ENCODE peak calls at places on chromosomes 2 and 18, in six cellular contexts. One of them, this sample, is unnamed.
A peak's percentile ranks its signal among the peaks of the same experiment; 100 is the strongest.

GRCh38 chr18:58364867-58365533 is 263.9 kb downstream of the ALPK2 start:
- DNase-seq in K562: no peak
- DNase-seq in HCT116: no peak
- DNase-seq in transverse colon: no peak
- DNase-seq in spleen: no peak
- DNase-seq in stomach: no peak
- DNase-seq in this sample: no peak

GRCh38 chr2:8543065-8543411 is 138.8 kb upstream of the ID2 start:
- DNase-seq in spleen: peak; percentile 78
- DNase-seq in K562: no peak
- DNase-seq in stomach: no peak
- DNase-seq in HCT116: no peak
- DNase-seq in transverse colon: no peak
- DNase-seq in this sample: no peak

GRCh38 chr2:217394510-217395351 is 534.9 kb upstream of the TNP1 start:
- DNase-seq in K562: no peak
- DNase-seq in HCT116: no peak
- DNase-seq in stomach: no peak
- DNase-seq in transverse colon: no peak
- DNase-seq in spleen: no peak
- DNase-seq in this sample: no peak

GRCh38 chr2:77147154-77147553 is 375.0 kb downstream of the LRRTM4 start:
- DNase-seq in spleen: no peak
- DNase-seq in transverse colon: no peak
- DNase-seq in K562: no peak
- DNase-seq in stomach: no peak
- DNase-seq in HCT116: no peak
- DNase-seq in this sample: no peak

GRCh38 chr2:36461039-36461681 is 105.6 kb downstream of the CRIM1 start:
- DNase-seq in transverse colon: no peak
- DNase-seq in spleen: no peak
- DNase-seq in HCT116: peak; percentile 60
- DNase-seq in K562: no peak
- DNase-seq in stomach: no peak
- DNase-seq in this sample: no peak

GRCh38 chr2:124283090-124283489 is 258.0 kb downstream of the CNTNAP5 start:
- DNase-seq in stomach: peak; percentile 39
- DNase-seq in HCT116: no peak
- DNase-seq in K562: no peak
- DNase-seq in transverse colon: no peak
- DNase-seq in spleen: no peak
- DNase-seq in this sample: no peak

GRCh38 chr18:28438381-28438780 is 261.5 kb upstream of the CDH2 start:
- DNase-seq in spleen: no peak
- DNase-seq in stomach: no peak
- DNase-seq in K562: no peak
- DNase-seq in HCT116: no peak
- DNase-seq in transverse colon: no peak
- DNase-seq in this sample: no peak

GRCh38 chr2:105546623-105546964 is 147.7 kb upstream of the FHL2 start:
- DNase-seq in spleen: no peak
- DNase-seq in stomach: no peak
- DNase-seq in HCT116: no peak
- DNase-seq in transverse colon: no peak
- DNase-seq in K562: no peak
- DNase-seq in this sample: no peak

GRCh38 chr2:202221873-202222272 is 16.5 kb downstream of the SUMO1 start:
- DNase-seq in spleen: no peak
- DNase-seq in stomach: no peak
- DNase-seq in K562: peak; percentile 23
- DNase-seq in HCT116: no peak
- DNase-seq in transverse colon: no peak
- DNase-seq in this sample: no peak

GRCh38 chr2:155054712-155055111 is 356.2 kb downstream of the KCNJ3 start:
- DNase-seq in HCT116: no peak
- DNase-seq in K562: no peak
- DNase-seq in spleen: no peak
- DNase-seq in stomach: no peak
- DNase-seq in transverse colon: no peak
- DNase-seq in this sample: no peak

GRCh38 chr2:72893594-72894319 is 6.5 kb downstream of the SPR start:
- DNase-seq in spleen: no peak
- DNase-seq in K562: peak; percentile 74
- DNase-seq in stomach: no peak
- DNase-seq in transverse colon: peak; percentile 48
- DNase-seq in HCT116: no peak
- DNase-seq in this sample: no peak

GRCh38 chr2:181810823-181811695 is 80.5 kb upstream of the ITPRID2 start:
- DNase-seq in transverse colon: peak; percentile 36
- DNase-seq in spleen: no peak
- DNase-seq in K562: peak; percentile 27
- DNase-seq in stomach: peak; percentile 45
- DNase-seq in HCT116: peak; percentile 98
- DNase-seq in this sample: peak; percentile 70

GRCh38 chr2:172094319-172095145 is 8.2 kb downstream of the DLX2 start:
- DNase-seq in HCT116: no peak
- DNase-seq in transverse colon: no peak
- DNase-seq in stomach: no peak
- DNase-seq in spleen: peak; percentile 78
- DNase-seq in K562: no peak
- DNase-seq in this sample: no peak

GRCh38 chr18:901769-902168 is 2.9 kb upstream of the ADCYAP1 start:
- DNase-seq in stomach: no peak
- DNase-seq in spleen: no peak
- DNase-seq in transverse colon: no peak
- DNase-seq in K562: no peak
- DNase-seq in HCT116: no peak
- DNase-seq in this sample: no peak

GRCh38 chr2:233436691-233437438 is 82.6 kb downstream of the DGKD start:
- DNase-seq in transverse colon: peak; percentile 4
- DNase-seq in K562: no peak
- DNase-seq in stomach: peak; percentile 28
- DNase-seq in HCT116: no peak
- DNase-seq in spleen: peak; percentile 50
- DNase-seq in this sample: no peak

GRCh38 chr2:210086292-210086691 is 83.9 kb downstream of the RPE start:
- DNase-seq in stomach: no peak
- DNase-seq in K562: no peak
- DNase-seq in spleen: no peak
- DNase-seq in HCT116: no peak
- DNase-seq in transverse colon: no peak
- DNase-seq in this sample: no peak

GRCh38 chr2:104406273-104406726 is 447.6 kb upstream of the POU3F3 start:
- DNase-seq in stomach: no peak
- DNase-seq in HCT116: no peak
- DNase-seq in transverse colon: no peak
- DNase-seq in K562: no peak
- DNase-seq in spleen: no peak
- DNase-seq in this sample: peak; percentile 16

DNA sequence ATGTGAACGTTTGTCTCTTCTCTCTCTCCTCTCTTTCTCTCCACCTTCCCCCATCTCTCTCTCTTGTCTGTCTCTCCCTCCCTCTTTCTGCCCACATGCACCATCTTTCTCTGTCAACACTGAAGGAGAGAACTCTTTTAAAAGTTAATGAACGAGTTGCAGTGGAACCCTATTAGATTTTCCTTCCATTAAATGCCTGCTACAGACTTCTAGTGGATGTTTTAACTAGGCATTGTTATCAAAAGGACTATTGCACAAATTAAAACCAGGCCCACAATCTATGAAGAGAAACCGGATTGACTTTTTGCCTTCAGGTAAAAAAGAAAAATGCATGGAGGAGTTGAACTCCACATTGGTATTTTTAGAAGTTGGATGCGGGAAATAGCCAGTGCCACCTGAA is 34.3 kb downstream of the TSHZ1 start:
- DNase-seq in K562: no peak
- DNase-seq in HCT116: no peak
- DNase-seq in transverse colon: no peak
- DNase-seq in spleen: no peak
- DNase-seq in stomach: no peak
- DNase-seq in this sample: no peak
- H3K4me3 ChIP-seq in K562: no peak overlapping the region
- H3K4me3 ChIP-seq in HCT116: no peak overlapping the region
- H3K4me3 ChIP-seq in transverse colon: no peak overlapping the region
- H3K4me3 ChIP-seq in spleen: no peak overlapping the region
- H3K4me3 ChIP-seq in stomach: no peak overlapping the region
- H3K4me3 ChIP-seq in this sample: no peak overlapping the region

GRCh38 chr2:47899915-47900314 is 6.4 kb downstream of the FBXO11 start:
- DNase-seq in K562: no peak
- DNase-seq in spleen: no peak
- DNase-seq in stomach: no peak
- DNase-seq in HCT116: no peak
- DNase-seq in transverse colon: no peak
- DNase-seq in this sample: no peak
- H3K4me1 ChIP-seq in K562: peaks cover 16% of the 10 kb centered on the region
- H3K4me1 ChIP-seq in spleen: peaks cover 80% of the 10 kb centered on the region
- H3K4me1 ChIP-seq in stomach: peaks cover 82% of the 10 kb centered on the region
- H3K4me1 ChIP-seq in HCT116: peaks cover 4% of the 10 kb centered on the region
- H3K4me1 ChIP-seq in transverse colon: peaks cover 26% of the 10 kb centered on the region
- H3K4me1 ChIP-seq in this sample: peaks cover 4% of the 10 kb centered on the region

GRCh38 chr2:138013651-138014050 is 49.4 kb downstream of the HNMT start:
- DNase-seq in transverse colon: no peak
- DNase-seq in spleen: no peak
- DNase-seq in stomach: no peak
- DNase-seq in HCT116: no peak
- DNase-seq in K562: no peak
- DNase-seq in this sample: no peak
- TF ChIP-seq POLR2AphosphoS5 in transverse colon: no peak
- TF ChIP-seq POLR2AphosphoS5 in spleen: no peak
- TF ChIP-seq POLR2AphosphoS5 in stomach: no peak
- TF ChIP-seq POLR2AphosphoS5 in HCT116: no peak
- TF ChIP-seq POLR2AphosphoS5 in K562: no peak
- TF ChIP-seq POLR2AphosphoS5 in this sample: no peak

GRCh38 chr2:59630789-59631188 is 922.7 kb downstream of the BCL11A start:
- DNase-seq in HCT116: no peak
- DNase-seq in spleen: no peak
- DNase-seq in stomach: no peak
- DNase-seq in transverse colon: no peak
- DNase-seq in K562: no peak
- DNase-seq in this sample: no peak

GRCh38 chr2:59622599-59623308 is 930.7 kb downstream of the BCL11A start:
- DNase-seq in HCT116: no peak
- DNase-seq in spleen: no peak
- DNase-seq in K562: no peak
- DNase-seq in transverse colon: no peak
- DNase-seq in stomach: no peak
- DNase-seq in this sample: no peak

DNA sequence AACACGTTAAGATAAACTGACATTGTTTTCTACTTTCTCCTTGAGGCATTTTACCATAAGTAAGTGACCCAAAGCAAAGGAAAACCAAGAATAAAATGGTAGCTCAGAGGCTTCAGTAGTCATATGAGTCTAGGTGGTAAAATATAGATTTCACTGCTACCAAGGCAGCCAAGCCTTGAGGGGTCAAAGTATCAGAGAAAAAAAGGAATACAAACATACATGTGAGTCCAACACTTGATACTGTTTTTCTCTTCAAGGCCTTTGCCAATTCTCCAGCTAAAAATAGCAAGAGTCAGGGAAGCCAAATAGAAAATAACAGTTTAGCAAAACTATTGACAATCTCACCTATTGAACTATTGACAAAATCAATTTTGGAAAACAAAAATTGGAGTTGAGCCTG is 925.9 kb downstream of the BCL11A start:
- DNase-seq in K562: no peak
- DNase-seq in stomach: no peak
- DNase-seq in HCT116: no peak
- DNase-seq in transverse colon: no peak
- DNase-seq in spleen: no peak
- DNase-seq in this sample: no peak
- H3K4me3 ChIP-seq in K562: no peak overlapping the region
- H3K4me3 ChIP-seq in stomach: no peak overlapping the region
- H3K4me3 ChIP-seq in HCT116: no peak overlapping the region
- H3K4me3 ChIP-seq in transverse colon: no peak overlapping the region
- H3K4me3 ChIP-seq in spleen: no peak overlapping the region
- H3K4me3 ChIP-seq in this sample: no peak overlapping the region